ENCODE peak calls at places on chromosomes 13 and 19, in four cellular contexts. P is AG04450, M is IMR-90, J is heart right ventricle. A is an unnamed sample.

GRCh38 chr19:37725181-37725580 is 5.6 kb upstream of the ZNF607 start:
- DNase-seq in J (no peak), M (no peak), P (no peak), A (no peak)

GRCh38 chr19:55309437-55309836 is 15.7 kb downstream of the TMEM150B start:
- DNase-seq in M (no peak), J (no peak), P (no peak), A (no peak)

GRCh38 chr19:6048808-6049405 is 61.4 kb downstream of the RFX2 start:
- DNase-seq in M (peak), J (peak), P (no peak), A (peak)

GRCh38 chr19:45922281-45922680 is 7.7 kb upstream of the NANOS2 start:
- DNase-seq in P (no peak), J (no peak), M (no peak), A (no peak)

GRCh38 chr13:71828117-71828516 is 38.9 kb downstream of the DACH1 start:
- DNase-seq in M (no peak), J (no peak), P (no peak), A (no peak)

GRCh38 chr19:15280048-15280725 is 47.9 kb upstream of the EPHX3 start:
- DNase-seq in P (no peak), J (no peak), M (peak), A (no peak)

GRCh38 chr19:58367698-58368454 is 5.3 kb upstream of the ZNF497 start:
- DNase-seq in P (no peak), J (no peak), M (no peak), A (no peak)

GRCh38 chr19:13583114-13583513 is 76.8 kb upstream of the CACNA1A start:
- DNase-seq in P (no peak), M (no peak), J (no peak), A (no peak)

GRCh38 chr19:29687897-29688728 is 22.9 kb downstream of the PLEKHF1 start:
- DNase-seq in M (peak), P (no peak), J (no peak), A (peak)

GRCh38 chr13:101977475-101977874 is 424.4 kb downstream of the FGF14 start:
- DNase-seq in P (no peak), J (no peak), M (no peak), A (no peak)

GRCh38 chr13:97911311-97912138 is 42.0 kb upstream of the IPO5 start:
- DNase-seq in J (no peak), M (peak), P (no peak), A (peak)

GRCh38 chr19:55588738-55589137 is 8.1 kb upstream of the ZNF579 start:
- DNase-seq in J (no peak), P (no peak), M (no peak), A (no peak)

GRCh38 chr13:34026308-34026707 is 208.4 kb downstream of the RFC3 start:
- DNase-seq in P (no peak), M (no peak), J (no peak), A (no peak)

GRCh38 chr19:38710928-38711725 is 33.1 kb downstream of the CAPN12 start:
- DNase-seq in M (no peak), J (no peak), P (no peak), A (no peak)

GRCh38 chr13:26707122-26708006 is 53.2 kb downstream of the GPR12 start:
- DNase-seq in J (peak), P (peak), M (peak), A (peak)
- TF ChIP-seq CTCF in J (peak), P (peak), M (peak), A (peak)

DNA sequence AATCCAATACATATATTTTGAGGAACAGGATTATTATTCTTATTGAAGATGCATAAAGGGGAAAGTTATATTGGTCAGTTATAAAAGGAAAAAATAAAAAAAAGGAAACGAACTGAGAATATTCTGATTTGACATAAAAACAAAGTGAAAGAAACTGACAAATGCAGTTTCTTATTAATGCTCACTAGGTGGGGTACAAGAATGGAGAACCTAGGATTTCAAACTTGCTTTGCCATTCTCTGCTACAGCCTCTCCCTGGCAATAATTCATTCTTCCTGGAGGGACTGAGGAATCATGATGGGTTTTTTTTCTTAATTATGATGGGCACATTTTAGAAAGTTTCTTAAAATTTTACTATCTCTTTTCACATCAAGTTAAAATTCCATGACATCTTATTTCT is 154.9 kb downstream of the PCDH9 start:
- DNase-seq in M (peak), J (no peak), P (no peak), A (peak)
- TF ChIP-seq CTCF in M (peak), J (no peak), P (peak), A (peak)

GRCh38 chr13:32726374-32727037 is 140.3 kb downstream of the PDS5B start:
- DNase-seq in P (no peak), J (no peak), M (no peak), A (no peak)
- TF ChIP-seq CTCF in P (no peak), J (no peak), M (no peak), A (no peak)

GRCh38 chr19:2179095-2179494 is 15.4 kb downstream of the DOT1L start:
- DNase-seq in J (no peak), M (no peak), P (no peak), A (no peak)

GRCh38 chr19:2180881-2181617 is 17.3 kb downstream of the DOT1L start:
- DNase-seq in P (no peak), M (no peak), J (no peak), A (no peak)

GRCh38 chr19:2184422-2185012 is 20.8 kb downstream of the DOT1L start:
- DNase-seq in M (no peak), J (no peak), P (no peak), A (no peak)

GRCh38 chr19:2180114-2180513 is 16.4 kb downstream of the DOT1L start:
- DNase-seq in M (no peak), J (no peak), P (no peak), A (no peak)

DNA sequence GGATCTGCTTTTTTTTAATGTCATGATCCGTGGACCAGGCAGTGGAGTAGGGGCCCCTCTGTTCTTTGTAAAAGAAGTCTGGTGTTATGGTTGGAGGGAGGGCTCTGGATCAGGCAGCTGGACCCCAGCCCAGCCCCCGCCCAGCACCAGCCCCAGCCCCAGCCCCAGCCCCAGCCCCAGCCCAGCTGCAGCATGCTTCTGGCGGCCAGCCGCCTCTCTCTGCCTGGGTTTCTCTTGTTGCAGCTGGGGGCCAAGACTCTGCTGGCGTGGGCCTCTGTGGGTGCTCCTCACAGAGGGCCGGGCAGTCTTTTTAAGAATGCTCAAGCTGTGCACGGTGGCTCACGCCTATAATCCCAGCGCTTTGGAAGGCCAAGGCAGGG is 17.9 kb downstream of the DOT1L start:
- DNase-seq in J (no peak), P (no peak), M (no peak), A (no peak)
- TF ChIP-seq CTCF in J (no peak), P (no peak), M (no peak), A (no peak)

GRCh38 chr19:49148784-49149651 is 6.2 kb downstream of the HRC start:
- DNase-seq in P (peak), J (peak), M (peak), A (peak)
- TF ChIP-seq CTCF in P (no peak), J (no peak), M (no peak), A (no peak)